ENCODE peak calls at places on chromosomes 4 and X, in nine cellular contexts. N is breast epithelium, R is ovary, A is heart left ventricle, P is tibial nerve, K is RWPE2, Z is lung, O is endodermal cell, F is IMR-90. G is an unnamed sample.
A peak's percentile ranks its signal among the peaks of the same experiment; 100 is the strongest.

GRCh38 chr4:48943387-48943786 is 36.8 kb upstream of the OCIAD2 start:
- DNase-seq in N (no peak), R (no peak), A (no peak), P (no peak), K (no peak), Z (no peak), O (peak; percentile 81), F (no peak), G (peak; percentile 13)

GRCh38 chr4:183409956-183410355 is 34.5 kb upstream of the CDKN2AIP start:
- DNase-seq in N (no peak), R (no peak), A (no peak), P (no peak), K (no peak), Z (no peak), O (no peak), F (no peak), G (no peak)

GRCh38 chr4:16027114-16027513 is 56.7 kb downstream of the PROM1 start:
- DNase-seq in N (no peak), R (no peak), A (no peak), P (no peak), K (no peak), Z (no peak), O (no peak), F (no peak), G (no peak)

GRCh38 chr4:42655921-42656735 is 777 bp downstream of the ATP8A1 start:
- DNase-seq in N (peak; percentile 54), R (no peak), A (peak; percentile 40), P (peak; percentile 20), K (no peak), Z (peak; percentile 51), O (peak; percentile 77), F (no peak), G (peak; percentile 90)

GRCh38 chr4:38670939-38671593 is 7.1 kb downstream of the KLF3 start:
- DNase-seq in N (no peak), R (no peak), A (peak; percentile 33), P (no peak), K (no peak), Z (peak; percentile 42), O (peak; percentile 44), F (no peak), G (no peak)

GRCh38 chr4:174069848-174070330 is 213.6 kb downstream of the FBXO8 start:
- DNase-seq in N (no peak), R (no peak), A (no peak), P (no peak), K (no peak), Z (no peak), O (no peak), F (no peak), G (no peak)

GRCh38 chr4:41256740-41257256 is at the start of gene UCHL1:
- DNase-seq in N (no peak), R (peak; percentile 74), A (peak; percentile 21), P (no peak), K (no peak), Z (no peak), O (peak; percentile 98), F (peak; percentile 94), G (peak; percentile 96)

GRCh38 chr4:65983062-65983461 is 312.8 kb upstream of the EPHA5 start:
- DNase-seq in N (no peak), R (no peak), A (no peak), P (no peak), K (no peak), Z (no peak), O (no peak), F (no peak), G (no peak)

GRCh38 chr4:40576651-40577480 is 52.8 kb downstream of the RBM47 start:
- DNase-seq in N (peak; percentile 65), R (peak; percentile 38), A (peak; percentile 72), P (peak; percentile 48), K (no peak), Z (peak; percentile 94), O (peak; percentile 75), F (peak; percentile 91), G (peak; percentile 56)

GRCh38 chr4:189769131-189769530 is 171.5 kb upstream of the FRG1 start:
- DNase-seq in N (no peak), R (no peak), A (no peak), P (no peak), K (no peak), Z (no peak), O (peak; percentile 65), F (no peak), G (no peak)

GRCh38 chr4:76977731-76978350 is 28.3 kb downstream of the SEPTIN11 start:
- DNase-seq in N (no peak), R (no peak), A (no peak), P (no peak), K (no peak), Z (no peak), O (no peak), F (peak; percentile 87), G (no peak)

GRCh38 chr4:187606581-187606980 is 389.0 kb upstream of the ZFP42 start:
- DNase-seq in N (no peak), R (no peak), A (no peak), P (peak; percentile 25), K (no peak), Z (no peak), O (peak; percentile 76), F (peak; percentile 69), G (peak; percentile 49)

GRCh38 chr4:93313207-93313606 is 515.3 kb upstream of the ATOH1 start:
- DNase-seq in N (no peak), R (no peak), A (no peak), P (no peak), K (no peak), Z (no peak), O (no peak), F (peak; percentile 41), G (no peak)

GRCh38 chr4:125390727-125391126 is 76.0 kb downstream of the FAT4 start:
- DNase-seq in N (no peak), R (no peak), A (no peak), P (no peak), K (no peak), Z (no peak), O (no peak), F (no peak), G (no peak)

GRCh38 chr4:7960790-7961655 is 21.4 kb upstream of the AFAP1 start:
- DNase-seq in N (no peak), R (peak; percentile 51), A (no peak), P (no peak), K (peak; percentile 83), Z (no peak), O (no peak), F (peak; percentile 100), G (no peak)

GRCh38 chrX:40209951-40210617 is 112.3 kb upstream of the BCOR start:
- DNase-seq in N (no peak), R (no peak), A (no peak), P (no peak), K (no peak), Z (no peak), O (no peak), F (peak; percentile 38), G (no peak)

GRCh38 chr4:140448830-140449229 is 21.4 kb upstream of the CLGN start:
- DNase-seq in N (no peak), R (no peak), A (no peak), P (no peak), K (no peak), Z (no peak), O (no peak), F (no peak), G (no peak)

GRCh38 chr4:56731857-56732256 is 50.8 kb upstream of the HOPX start:
- DNase-seq in N (no peak), R (no peak), A (peak; percentile 19), P (peak; percentile 16), K (no peak), Z (peak; percentile 46), O (peak; percentile 68), F (no peak), G (no peak)

GRCh38 chr4:4289055-4289454 is 899 bp downstream of the LYAR start:
- DNase-seq in N (no peak), R (no peak), A (no peak), P (no peak), K (no peak), Z (no peak), O (no peak), F (no peak), G (peak; percentile 8)

GRCh38 chr4:81651500-81651899 is 179.8 kb upstream of the RASGEF1B start:
- DNase-seq in N (no peak), R (no peak), A (no peak), P (no peak), K (no peak), Z (no peak), O (no peak), F (no peak), G (peak; percentile 46)

GRCh38 chr4:32136081-32136787 is 1416.1 kb downstream of the PCDH7 start:
- DNase-seq in N (no peak), R (no peak), A (no peak), P (no peak), K (no peak), Z (no peak), O (no peak), F (no peak), G (no peak)
- TF ChIP-seq CTCF in N (no peak), R (no peak), A (no peak), P (no peak), K (peak; percentile 17), Z (no peak), O (peak; percentile 50), F (no peak), G (no peak)

GRCh38 chr4:102342404-102343074 is 2.7 kb downstream of the SLC39A8 start:
- DNase-seq in N (no peak), R (no peak), A (no peak), P (no peak), K (no peak), Z (no peak), O (no peak), F (no peak), G (no peak)
- H3K4me3 ChIP-seq in N (no peak overlapping the region), R (no peak overlapping the region), A (no peak overlapping the region), P (no peak overlapping the region), K (no peak overlapping the region), Z (peak overlapping the region; percentile 12), O (peak overlapping the region; percentile 83), F (no peak overlapping the region), G (peak overlapping the region; percentile 78)

GRCh38 chr4:156953951-156954350 is 17.6 kb downstream of the PDGFC start:
- DNase-seq in N (no peak), R (no peak), A (no peak), P (no peak), K (no peak), Z (no peak), O (no peak), F (no peak), G (no peak)
- H3K4me1 ChIP-seq in N (no peaks in the 10 kb centered on the region), R (peaks cover 1% of the 10 kb centered on the region), A (peaks cover 15% of the 10 kb centered on the region), P (no peaks in the 10 kb centered on the region), K (peaks cover 83% of the 10 kb centered on the region), Z (no peaks in the 10 kb centered on the region), O (no peaks in the 10 kb centered on the region), F (peaks cover 10% of the 10 kb centered on the region), G (no peaks in the 10 kb centered on the region)

DNA sequence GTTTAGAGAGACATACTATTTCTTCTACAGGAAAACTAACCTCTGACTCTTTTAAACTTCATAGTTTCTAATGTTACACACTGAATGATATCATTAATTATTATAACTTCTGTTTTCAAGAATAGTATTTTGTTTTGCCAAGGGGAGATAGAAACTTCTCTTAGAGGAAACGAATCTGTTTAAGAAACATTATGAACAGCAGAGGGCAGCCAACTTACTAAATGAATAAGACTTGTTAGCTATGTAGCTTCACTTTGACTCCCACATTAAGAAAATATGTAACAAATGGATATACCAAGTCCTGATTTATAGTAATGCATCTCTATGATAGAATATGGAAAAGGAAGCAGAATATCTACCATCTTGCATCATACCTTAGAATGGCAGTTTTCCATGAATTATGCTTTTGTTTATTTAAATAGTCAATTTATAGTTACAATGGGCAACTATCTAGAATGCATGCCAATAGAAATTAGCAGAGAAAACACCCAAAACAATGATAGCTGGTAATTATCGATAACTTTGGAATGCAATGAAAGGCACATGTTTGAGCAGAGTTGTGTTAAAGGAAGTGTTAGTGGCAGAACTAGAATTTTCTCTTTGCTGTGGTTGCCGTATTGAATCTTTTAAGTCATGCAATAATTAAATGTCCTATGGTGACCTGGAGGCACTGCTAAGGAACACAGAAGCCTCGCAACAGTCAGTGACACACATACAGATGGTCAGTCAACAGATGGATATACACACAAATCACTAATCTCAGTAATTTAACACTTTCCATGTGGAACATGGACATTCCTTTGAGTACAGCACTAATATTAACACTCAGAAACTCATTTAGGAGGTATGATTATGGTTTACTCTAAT is 105.7 kb upstream of the PDLIM3 start:
- DNase-seq in N (no peak), R (no peak), A (no peak), P (peak; percentile 70), K (no peak), Z (no peak), O (no peak), F (peak; percentile 82), G (peak; percentile 81)
- TF ChIP-seq CTCF in N (peak; percentile 21), R (no peak), A (no peak), P (peak; percentile 40), K (peak; percentile 71), Z (peak; percentile 7), O (peak; percentile 79), F (peak; percentile 62), G (peak; percentile 84)